ENCODE peak calls at places on chromosomes 5 and 9, in five cellular contexts. G, C, T, I and R are unnamed samples. For H3K36me3, the result is how much of the 10 kb centered on the place peaks cover.

GRCh38 chr9:81678088-81678487 is 11.3 kb downstream of the TLE1 start:
- DNase-seq in G (no peak), T (no peak), I (no peak), C (no peak), R (no peak)

GRCh38 chr5:57939335-57939734 is 456.7 kb upstream of the ACTBL2 start:
- DNase-seq in C (no peak), I (no peak), T (no peak), G (no peak), R (no peak)

GRCh38 chr5:147361441-147362175 is 126.8 kb downstream of the STK32A start:
- DNase-seq in C (no peak), G (no peak), I (no peak), T (no peak), R (no peak)

GRCh38 chr5:96934291-96934694 is 1.6 kb upstream of the LNPEP start:
- DNase-seq in T (peak), C (no peak), I (no peak), G (no peak), R (no peak)

GRCh38 chr5:111548312-111548930 is 36.1 kb upstream of the STARD4 start:
- DNase-seq in T (no peak), G (no peak), I (no peak), C (no peak), R (no peak)

GRCh38 chr9:113973963-113974413 is 97.9 kb downstream of the ZNF618 start:
- DNase-seq in G (no peak), I (no peak), C (no peak), T (no peak), R (no peak)

GRCh38 chr5:98773464-98774191 is at the start of gene RGMB:
- DNase-seq in T (peak), I (peak), G (peak), C (no peak), R (peak)

GRCh38 chr5:69242215-69242927 is 7.7 kb downstream of the CDK7 start:
- DNase-seq in I (no peak), G (no peak), T (no peak), C (no peak), R (no peak)

GRCh38 chr9:91180930-91181268 is 180.8 kb downstream of the AUH start:
- DNase-seq in C (no peak), T (no peak), G (no peak), I (no peak), R (no peak)

GRCh38 chr9:16509946-16510504 is 360.4 kb downstream of the BNC2 start:
- DNase-seq in C (no peak), T (no peak), G (no peak), I (no peak), R (no peak)

DNA sequence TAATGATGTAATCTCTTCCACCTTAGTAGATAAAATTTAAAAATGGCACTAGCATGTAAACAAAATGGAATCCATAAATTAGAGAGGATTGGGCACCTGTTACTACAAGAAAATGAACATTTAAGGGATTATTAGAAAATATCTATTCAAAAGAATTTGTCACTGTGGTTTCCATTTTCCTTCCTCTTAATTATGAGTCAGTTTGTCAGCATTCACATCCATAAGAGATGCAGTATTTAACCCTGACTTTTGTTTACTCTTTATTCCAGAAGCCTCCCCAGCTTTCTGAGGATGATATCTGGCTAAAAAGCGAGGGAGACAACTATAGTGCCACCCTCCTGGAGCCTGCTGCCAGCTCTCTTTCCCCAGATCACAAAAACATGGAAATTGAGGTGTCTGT is 72.1 kb downstream of the C9orf152 start:
- DNase-seq in G (no peak), C (no peak), I (no peak), T (no peak), R (no peak)
- H3K36me3 ChIP-seq in G (under half), C (under half), I (under half), T (under half), R (under half)

DNA sequence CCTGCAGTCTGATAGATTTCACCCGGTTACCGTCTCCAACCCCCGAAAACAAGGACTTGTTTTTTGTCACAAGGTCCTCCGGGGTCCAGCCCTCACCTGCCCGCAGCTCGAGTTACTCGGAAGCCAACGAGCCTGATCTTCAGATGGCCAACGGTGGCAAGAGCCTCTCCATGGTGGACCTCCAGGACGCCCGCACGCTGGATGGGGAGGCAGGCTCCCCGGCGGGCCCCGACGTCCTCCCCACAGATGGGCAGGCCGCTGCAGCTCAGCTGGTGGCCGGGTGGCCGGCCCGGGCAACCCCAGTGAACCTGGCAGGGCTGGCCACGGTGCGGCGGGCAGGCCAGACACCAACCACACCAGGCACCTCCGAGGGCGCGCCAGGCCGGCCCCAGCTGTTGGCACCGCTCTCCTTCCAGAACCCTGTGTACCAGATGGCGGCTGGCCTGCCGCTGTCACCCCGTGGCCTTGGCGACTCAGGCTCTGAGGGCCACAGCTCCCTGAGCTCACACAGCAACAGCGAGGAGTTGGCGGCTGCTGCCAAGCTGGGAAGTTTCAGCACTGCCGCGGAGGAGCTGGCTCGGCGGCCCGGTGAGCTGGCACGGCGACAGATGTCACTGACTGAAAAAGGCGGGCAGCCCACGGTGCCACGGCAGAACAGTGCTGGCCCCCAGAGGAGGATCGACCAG is 121.3 kb downstream of the DAB2IP start:
- DNase-seq in C (no peak), G (no peak), T (no peak), I (no peak), R (no peak)
- TF ChIP-seq ATF3 in C (no peak), G (no peak), T (no peak), I (no peak), R (no peak)

GRCh38 chr9:33320230-33320567 is 29.9 kb downstream of the NFX1 start:
- DNase-seq in G (no peak), C (no peak), T (no peak), I (no peak), R (no peak)

GRCh38 chr9:33315371-33315770 is 25.1 kb downstream of the NFX1 start:
- DNase-seq in G (no peak), I (no peak), C (no peak), T (no peak), R (no peak)

GRCh38 chr9:33318781-33319180 is 28.5 kb downstream of the NFX1 start:
- DNase-seq in G (no peak), C (no peak), T (no peak), I (no peak), R (no peak)

GRCh38 chr9:33320568-33321261 is 30.4 kb downstream of the NFX1 start:
- DNase-seq in C (no peak), T (no peak), G (no peak), I (no peak), R (no peak)

GRCh38 chr9:33318225-33318624 is 27.9 kb downstream of the NFX1 start:
- DNase-seq in C (no peak), I (no peak), G (no peak), T (no peak), R (no peak)
- H3K36me3 ChIP-seq in C (half or more), I (under half), G (under half), T (half or more), R (under half)

GRCh38 chr9:8717146-8717545 is 917.6 kb upstream of the DMAC1 start:
- DNase-seq in I (no peak), G (no peak), T (no peak), C (no peak), R (no peak)
- TF ChIP-seq ATF3 in I (no peak), G (no peak), T (no peak), C (no peak), R (no peak)